ENCODE peak calls at places on chromosomes 4 and X, in four cellular contexts. X, R, J and N are unnamed samples.

GRCh38 chrX:133639726-133640125 is 224.4 kb upstream of the GPC4 start:
- DNase-seq in J (no peak), R (no peak), X (no peak), N (no peak)

GRCh38 chr4:162154862-162155540 is 8.8 kb downstream of the FSTL5 start:
- DNase-seq in R (no peak), X (no peak), J (no peak), N (no peak)

GRCh38 chr4:138114434-138114833 is 127.7 kb downstream of the SLC7A11 start:
- DNase-seq in R (no peak), X (no peak), J (no peak), N (no peak)

GRCh38 chr4:92305148-92305877 is 1.5 kb downstream of the GRID2 start:
- DNase-seq in R (peak), X (no peak), J (peak), N (no peak)

GRCh38 chr4:165994706-165995105 is 121.7 kb downstream of the TLL1 start:
- DNase-seq in R (no peak), J (no peak), X (no peak), N (no peak)

GRCh38 chrX:119045884-119046283 is 26.9 kb upstream of the CT47C1 start:
- DNase-seq in J (no peak), X (no peak), R (no peak), N (no peak)

GRCh38 chr4:6367313-6367945 is 97.8 kb downstream of the WFS1 start:
- DNase-seq in J (no peak), X (no peak), R (no peak), N (no peak)

GRCh38 chr4:16969696-16970135 is 71.3 kb upstream of the LDB2 start:
- DNase-seq in J (no peak), R (no peak), X (no peak), N (peak)

GRCh38 chr4:6772223-6772928 is 10.2 kb upstream of the KIAA0232 start:
- DNase-seq in J (no peak), R (no peak), X (no peak), N (peak)

GRCh38 chr4:38504396-38504715 is 159.6 kb upstream of the KLF3 start:
- DNase-seq in R (no peak), X (no peak), J (no peak), N (no peak)

GRCh38 chr4:957581-958313 is 15.6 kb downstream of the DGKQ start:
- DNase-seq in R (no peak), J (no peak), X (no peak), N (no peak)

GRCh38 chr4:24055623-24056022 is 165.8 kb upstream of the PPARGC1A start:
- DNase-seq in X (no peak), J (no peak), R (no peak), N (no peak)

GRCh38 chrX:125293792-125294780 is 25.6 kb upstream of the TEX13C start:
- DNase-seq in J (no peak), X (no peak), R (no peak), N (no peak)

GRCh38 chr4:109921384-109921808 is 8.7 kb downstream of the EGF start:
- DNase-seq in X (no peak), J (no peak), R (no peak), N (no peak)

GRCh38 chr4:188551156-188551555 is 411.9 kb downstream of the TRIML1 start:
- DNase-seq in J (no peak), X (no peak), R (no peak), N (no peak)

GRCh38 chrX:43861750-43862149 is 20.5 kb downstream of the MAOB start:
- DNase-seq in J (no peak), R (peak), X (no peak), N (no peak)

GRCh38 chr4:38179690-38180299 is 219.6 kb downstream of the PTTG2 start:
- DNase-seq in R (no peak), X (peak), J (peak), N (peak)

GRCh38 chr4:52250124-52250523 is 199.0 kb downstream of the SPATA18 start:
- DNase-seq in X (no peak), J (no peak), R (no peak), N (no peak)

GRCh38 chr4:133136833-133137232 is 12.3 kb upstream of the PCDH10 start:
- DNase-seq in J (no peak), X (no peak), R (no peak), N (no peak)

GRCh38 chr4:12382567-12382966 is 953.9 kb upstream of the HS3ST1 start:
- DNase-seq in X (no peak), R (no peak), J (no peak), N (no peak)

GRCh38 chr4:103002551-103002950 is 17.0 kb downstream of the SLC9B1 start:
- DNase-seq in J (no peak), R (no peak), X (no peak), N (no peak)

GRCh38 chr4:118280501-118281218 is 72.1 kb downstream of the PRSS12 start:
- DNase-seq in R (peak), J (no peak), X (no peak), N (peak)

GRCh38 chr4:140156529-140157171 is 2.7 kb upstream of the MAML3 start:
- DNase-seq in J (no peak), X (no peak), R (no peak), N (no peak)

GRCh38 chrX:46777971-46778810 is 19.3 kb upstream of the SLC9A7 start:
- DNase-seq in J (no peak), R (no peak), X (no peak), N (no peak)

GRCh38 chr4:3145251-3145908 is 70.9 kb downstream of the HTT start:
- DNase-seq in R (no peak), J (no peak), X (no peak), N (no peak)

GRCh38 chrX:17635231-17635630 is 102.1 kb upstream of the SCML1 start:
- DNase-seq in J (peak), R (no peak), X (no peak), N (peak)

GRCh38 chrX:13520931-13521330 is 48.5 kb upstream of the EGFL6 start:
- DNase-seq in R (no peak), J (no peak), X (no peak), N (no peak)

GRCh38 chrX:13254076-13254785 is 65.6 kb downstream of the ATXN3L start:
- DNase-seq in X (no peak), J (no peak), R (no peak), N (peak)

GRCh38 chr4:142265946-142266345 is 580.2 kb downstream of the INPP4B start:
- DNase-seq in J (no peak), X (no peak), R (no peak), N (no peak)

GRCh38 chr4:148030486-148030885 is 298.6 kb downstream of the ARHGAP10 start:
- DNase-seq in X (no peak), J (no peak), R (no peak), N (no peak)

GRCh38 chr4:165738571-165738970 is 134.5 kb upstream of the TLL1 start:
- DNase-seq in X (no peak), J (no peak), R (no peak), N (no peak)

GRCh38 chrX:77899081-77899828 is at the start of gene COX7B:
- DNase-seq in J (peak), X (peak), R (peak), N (peak)

GRCh38 chrX:17822351-17822750 is 38.7 kb downstream of the RAI2 start:
- DNase-seq in X (no peak), R (no peak), J (no peak), N (no peak)

GRCh38 chrX:109842611-109843010 is 109.6 kb upstream of the ACSL4 start:
- DNase-seq in J (no peak), X (no peak), R (no peak), N (no peak)

GRCh38 chrX:19782419-19782818 is 105.0 kb downstream of the SH3KBP1 start:
- DNase-seq in J (no peak), R (no peak), X (no peak), N (no peak)

GRCh38 chrX:22060451-22060940 is 28.4 kb downstream of the PHEX start:
- DNase-seq in X (no peak), J (no peak), R (no peak), N (no peak)

DNA sequence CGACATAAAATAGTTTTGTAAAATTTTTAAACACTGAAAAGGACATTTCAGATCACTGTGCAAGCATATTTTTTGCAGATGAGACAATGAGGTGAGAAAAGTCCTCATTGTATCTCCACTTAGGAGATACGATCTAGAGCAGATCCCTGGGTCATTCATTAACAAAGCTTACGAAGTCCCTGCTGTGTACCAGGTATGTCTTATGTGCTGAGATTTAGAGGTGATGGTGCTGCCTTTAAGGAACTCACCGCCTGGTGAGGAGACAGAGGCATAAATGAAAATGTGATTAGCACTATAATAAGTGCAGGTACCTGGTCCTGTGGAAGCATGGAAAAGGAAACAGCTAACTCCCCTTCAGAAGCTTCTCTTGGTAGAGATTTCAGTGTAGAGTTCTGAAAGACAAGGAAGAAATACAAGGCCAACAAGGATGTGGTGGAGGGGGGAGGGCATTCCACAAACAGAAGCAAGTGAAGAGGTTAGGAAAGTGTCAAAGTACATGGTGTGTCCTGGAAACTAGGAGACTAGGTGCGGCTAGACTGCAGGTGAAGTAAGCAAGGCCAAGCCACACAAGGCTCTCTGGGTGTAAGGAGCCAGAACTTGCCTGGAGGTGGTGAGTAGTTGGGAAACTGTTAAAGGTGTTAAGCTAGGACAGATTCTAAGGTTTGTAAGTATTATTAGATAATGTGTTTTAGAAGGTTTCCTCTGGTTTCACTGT is 1.5 kb upstream of the NDNF start:
- DNase-seq in J (no peak), R (no peak), X (no peak), N (peak)
- H3K4me3 ChIP-seq in J (peak), R (no peak), X (no peak), N (no peak)

DNA sequence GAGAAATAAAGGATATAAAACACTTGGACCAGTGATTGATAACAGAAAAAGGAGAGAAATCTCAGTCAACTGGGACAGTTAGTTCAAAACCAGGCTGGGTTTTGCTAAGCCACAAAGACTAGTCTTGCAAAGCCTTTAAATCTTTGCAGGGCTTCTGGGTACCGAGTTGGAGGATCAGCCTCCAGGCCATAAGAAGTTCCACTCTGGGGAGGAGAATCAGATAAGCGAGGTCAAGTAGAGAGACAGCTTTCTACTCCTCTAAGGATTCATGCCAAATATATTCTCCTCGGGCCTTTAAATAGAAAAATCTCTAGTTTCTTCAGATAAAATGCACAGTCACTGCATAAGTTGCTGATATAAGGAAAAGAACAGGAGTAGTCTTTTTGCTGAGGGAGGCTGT is 92.7 kb downstream of the MFAP3L start:
- DNase-seq in J (no peak), X (no peak), R (no peak), N (no peak)
- H3K27ac ChIP-seq in J (no peak), X (no peak), R (no peak), N (no peak)

GRCh38 chrX:136867518-136867917 is 13.0 kb downstream of the RBMX start:
- DNase-seq in X (no peak), R (no peak), J (no peak), N (no peak)
- TF ChIP-seq POLR2AphosphoS5 in X (no peak), R (no peak), J (peak), N (no peak)

DNA sequence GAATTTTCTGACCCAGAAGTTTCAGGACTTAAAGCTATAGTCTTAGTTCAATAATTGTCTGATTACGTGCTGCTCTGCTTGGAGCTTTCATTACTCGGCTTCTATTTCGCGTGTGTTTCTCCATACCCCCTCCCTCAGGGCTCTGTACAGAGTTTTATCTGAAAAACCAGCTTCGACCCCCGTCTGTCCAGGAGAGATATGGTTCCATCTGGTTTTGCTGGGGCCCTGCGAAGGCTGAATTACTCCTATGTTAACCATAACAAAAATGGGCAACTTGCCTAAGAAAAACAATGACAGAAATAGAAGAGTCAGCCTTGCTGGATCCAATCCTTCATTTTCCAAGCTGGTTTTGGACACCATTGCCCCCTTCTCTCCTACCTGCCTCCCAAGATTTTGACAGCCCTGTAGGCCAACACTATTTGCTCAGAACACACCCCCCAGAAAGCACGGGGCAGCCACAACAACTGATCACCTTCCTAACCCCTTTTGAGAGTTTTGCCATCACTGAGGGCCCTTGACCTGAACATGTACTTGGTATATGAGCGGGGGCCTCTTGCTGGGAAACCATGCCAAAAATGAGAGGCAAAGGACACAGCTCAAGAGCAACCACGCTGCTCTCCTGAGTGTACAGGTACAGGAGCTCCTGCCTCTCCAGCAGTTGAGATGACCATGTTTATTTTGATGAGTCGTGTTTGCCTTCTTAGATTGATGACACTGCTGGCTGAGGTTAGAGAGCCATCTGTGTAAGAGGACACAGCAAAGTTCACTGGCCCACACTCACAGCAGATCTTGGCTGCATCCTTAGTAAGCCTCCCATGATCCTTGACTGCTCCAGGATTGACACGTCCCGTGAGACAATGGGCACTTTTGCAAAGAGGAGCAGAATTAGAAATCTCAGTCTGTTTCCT is 36.2 kb upstream of the ATP6AP2 start:
- DNase-seq in R (no peak), J (no peak), X (no peak), N (no peak)
- H3K4me3 ChIP-seq in R (no peak), J (no peak), X (no peak), N (no peak)

DNA sequence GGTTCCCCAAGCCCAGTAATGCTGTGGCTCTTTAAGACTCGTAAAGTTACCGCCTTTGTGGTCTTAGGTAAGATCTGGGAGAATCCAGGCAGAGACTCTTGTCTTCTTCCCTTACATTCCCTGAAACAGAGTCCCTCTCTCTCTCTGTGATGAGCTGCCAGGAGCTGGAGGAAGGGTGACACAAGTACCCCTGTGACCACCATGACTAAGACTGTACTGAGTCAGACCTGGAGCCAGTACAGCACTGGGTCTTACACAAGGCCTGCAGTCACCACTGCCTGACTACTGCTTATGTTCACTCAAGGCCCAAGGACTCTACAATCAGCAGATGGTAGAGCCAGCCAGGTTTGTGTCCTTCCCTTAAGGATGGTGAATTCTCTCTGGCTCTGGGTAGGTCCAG is 62.3 kb downstream of the FMR1NB start:
- DNase-seq in R (no peak), J (no peak), X (no peak), N (no peak)
- H3K27ac ChIP-seq in R (no peak), J (no peak), X (no peak), N (no peak)